ENCODE peak calls at places on chromosome 5, in four cellular contexts. P is IMR-90, D is tibial artery, B is mammary epithelial cell. I is an unnamed sample.
A peak's percentile ranks its signal among the peaks of the same experiment; 100 is the strongest.

GRCh38 chr5:179181988-179182387 is 121.8 kb downstream of the ZNF354C start:
- DNase-seq in B (no peak), P (no peak), D (no peak), I (no peak)

GRCh38 chr5:26578002-26578401 is 460.4 kb downstream of the CDH9 start:
- DNase-seq in P (no peak), D (no peak), B (no peak), I (no peak)

GRCh38 chr5:179596421-179596820 is 27.1 kb downstream of the HNRNPH1 start:
- DNase-seq in D (no peak), B (no peak), P (no peak), I (no peak)

GRCh38 chr5:37792976-37793328 is 46.9 kb downstream of the GDNF start:
- DNase-seq in D (no peak), P (peak; percentile 87), B (peak; percentile 67), I (peak; percentile 33)

GRCh38 chr5:10632110-10632903 is 68.4 kb downstream of the ANKRD33B start:
- DNase-seq in B (no peak), P (peak; percentile 59), D (no peak), I (no peak)

GRCh38 chr5:150946351-150946905 is 41.6 kb upstream of the ZNF300 start:
- DNase-seq in B (no peak), P (peak; percentile 39), D (peak; percentile 80), I (no peak)

GRCh38 chr5:66788556-66788955 is 192.4 kb downstream of the MAST4 start:
- DNase-seq in D (no peak), P (no peak), B (no peak), I (no peak)

GRCh38 chr5:153135416-153135815 is 355.1 kb upstream of the GRIA1 start:
- DNase-seq in D (no peak), P (no peak), B (peak; percentile 63), I (no peak)

GRCh38 chr5:61332369-61332745 is 299 bp downstream of the ZSWIM6 start:
- DNase-seq in D (peak; percentile 43), B (peak; percentile 26), P (no peak), I (peak; percentile 63)

GRCh38 chr5:106094128-106094726 is 1576.5 kb downstream of the EFNA5 start:
- DNase-seq in D (no peak), P (peak; percentile 69), B (peak; percentile 92), I (peak; percentile 93)

GRCh38 chr5:153659337-153659736 is 168.9 kb downstream of the GRIA1 start:
- DNase-seq in B (peak; percentile 42), P (peak; percentile 87), D (no peak), I (peak; percentile 67)

GRCh38 chr5:55855509-55855908 is 4.4 kb downstream of the IL31RA start:
- DNase-seq in P (peak; percentile 16), D (no peak), B (no peak), I (no peak)

GRCh38 chr5:128966375-128966774 is 1.1 kb downstream of the SLC27A6 start:
- DNase-seq in D (no peak), P (no peak), B (no peak), I (no peak)

GRCh38 chr5:158108177-158108576 is 249.2 kb upstream of the CLINT1 start:
- DNase-seq in D (no peak), B (no peak), P (no peak), I (no peak)

GRCh38 chr5:97133106-97133505 is 9.3 kb downstream of the LIX1 start:
- DNase-seq in B (no peak), P (no peak), D (no peak), I (no peak)

GRCh38 chr5:77957931-77958476 is 181.9 kb upstream of the TBCA start:
- DNase-seq in P (no peak), B (no peak), D (no peak), I (no peak)

GRCh38 chr5:143606043-143606752 is 202.7 kb upstream of the NR3C1 start:
- DNase-seq in B (peak; percentile 72), P (peak; percentile 48), D (no peak), I (no peak)

GRCh38 chr5:150108711-150109605 is 22.6 kb upstream of the CSF1R start:
- DNase-seq in B (no peak), D (no peak), P (no peak), I (no peak)

GRCh38 chr5:132253452-132254320 is 3.8 kb upstream of the PDLIM4 start:
- DNase-seq in P (no peak), B (no peak), D (no peak), I (no peak)

GRCh38 chr5:81165493-81166119 is 67.5 kb upstream of the CKMT2 start:
- DNase-seq in B (peak; percentile 53), D (no peak), P (peak; percentile 67), I (peak; percentile 81)

GRCh38 chr5:13695076-13695712 is 249.3 kb downstream of the DNAH5 start:
- DNase-seq in D (no peak), B (no peak), P (peak; percentile 6), I (no peak)

GRCh38 chr5:178651046-178651810 is 24.4 kb upstream of the CLK4 start:
- DNase-seq in P (peak; percentile 21), D (no peak), B (peak; percentile 90), I (peak; percentile 58)

GRCh38 chr5:157476699-157477408 is 16.8 kb downstream of the NIPAL4 start:
- DNase-seq in D (no peak), P (peak; percentile 74), B (peak; percentile 37), I (peak; percentile 90)

GRCh38 chr5:124342027-124342471 is 404.4 kb downstream of the ZNF608 start:
- DNase-seq in D (no peak), P (peak; percentile 24), B (no peak), I (peak; percentile 86)

GRCh38 chr5:175655411-175655810 is 2.5 kb upstream of the HRH2 start:
- DNase-seq in D (no peak), P (no peak), B (no peak), I (no peak)

GRCh38 chr5:179731791-179732411 is 721 bp upstream of the MAML1 start:
- DNase-seq in B (peak; percentile 87), P (peak; percentile 89), D (peak; percentile 35), I (peak; percentile 84)

GRCh38 chr5:9529041-9529480 is 16.8 kb downstream of the SEMA5A start:
- DNase-seq in P (no peak), B (no peak), D (no peak), I (no peak)

GRCh38 chr5:69033690-69034089 is 60.1 kb upstream of the SLC30A5 start:
- DNase-seq in B (no peak), D (no peak), P (no peak), I (no peak)

GRCh38 chr5:32004404-32004803 is 169.7 kb downstream of the GOLPH3 start:
- DNase-seq in P (no peak), D (no peak), B (no peak), I (no peak)

GRCh38 chr5:6780802-6781391 is 67.7 kb downstream of the TENT4A start:
- DNase-seq in P (no peak), B (no peak), D (no peak), I (no peak)

GRCh38 chr5:112923148-112923917 is 1.3 kb upstream of the REEP5 start:
- DNase-seq in P (no peak), B (no peak), D (peak; percentile 25), I (no peak)

GRCh38 chr5:59583810-59584562 is 309.5 kb downstream of the PDE4D start:
- DNase-seq in D (no peak), B (no peak), P (no peak), I (no peak)

GRCh38 chr5:154141686-154142300 is 48.7 kb upstream of the GALNT10 start:
- DNase-seq in P (no peak), D (no peak), B (no peak), I (no peak)

GRCh38 chr5:98827161-98827560 is 53.7 kb downstream of the RGMB start:
- DNase-seq in P (peak; percentile 62), D (no peak), B (peak; percentile 20), I (peak; percentile 75)

GRCh38 chr5:150562832-150563231 is 54.9 kb downstream of the NDST1 start:
- DNase-seq in D (no peak), P (peak; percentile 59), B (peak; percentile 54), I (peak; percentile 69)

GRCh38 chr5:38634961-38635369 is 78.5 kb upstream of the LIFR start:
- DNase-seq in B (no peak), P (no peak), D (no peak), I (no peak)

GRCh38 chr5:176798094-176798876 is 12.1 kb upstream of the UNC5A start:
- DNase-seq in B (no peak), D (no peak), P (no peak), I (no peak)

GRCh38 chr5:171979606-171980005 is 26.8 kb downstream of the FBXW11 start:
- DNase-seq in P (no peak), D (no peak), B (no peak), I (no peak)
- H3K4me1 ChIP-seq in P (peaks cover 8% of the 10 kb centered on the region), D (peaks cover 16% of the 10 kb centered on the region), B (peaks cover 5% of the 10 kb centered on the region), I (peaks cover 4% of the 10 kb centered on the region)

DNA sequence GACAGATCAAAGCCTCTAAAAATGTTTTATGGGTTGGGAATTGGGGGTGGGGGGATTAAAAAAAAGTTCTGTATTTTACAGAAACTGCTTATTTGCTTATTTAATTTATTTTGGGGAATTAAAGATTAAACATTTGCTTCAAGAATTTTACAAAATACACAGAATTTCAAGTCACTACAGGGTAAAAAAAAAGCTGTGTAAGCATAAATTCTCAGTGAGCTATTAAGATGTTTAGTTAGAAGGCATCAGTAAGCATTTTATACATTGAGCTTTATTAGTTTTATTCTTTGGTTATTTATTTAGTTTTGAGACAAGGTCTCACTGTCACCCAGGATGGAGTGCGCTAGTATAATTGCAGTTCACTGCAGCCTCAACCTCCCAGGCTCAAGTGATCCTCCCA is 5.2 kb downstream of the BDP1 start:
- DNase-seq in B (no peak), P (no peak), D (no peak), I (no peak)
- H3K36me3 ChIP-seq in B (peaks cover 21% of the 10 kb centered on the region), P (peaks cover 33% of the 10 kb centered on the region), D (peaks cover 69% of the 10 kb centered on the region), I (peaks cover 72% of the 10 kb centered on the region)

GRCh38 chr5:57598097-57598496 is 115.5 kb upstream of the ACTBL2 start:
- DNase-seq in B (no peak), P (no peak), D (no peak), I (no peak)
- H3K27me3 ChIP-seq in B (no peaks in the 10 kb centered on the region), P (no peaks in the 10 kb centered on the region), D (no peaks in the 10 kb centered on the region), I (no peaks in the 10 kb centered on the region)

GRCh38 chr5:172003750-172004149 is 2.7 kb downstream of the FBXW11 start:
- DNase-seq in D (no peak), P (no peak), B (no peak), I (peak; percentile 51)

GRCh38 chr5:171999877-172000276 is 6.6 kb downstream of the FBXW11 start:
- DNase-seq in D (no peak), P (no peak), B (no peak), I (no peak)

GRCh38 chr5:172004824-172005237 is 1.6 kb downstream of the FBXW11 start:
- DNase-seq in P (no peak), D (no peak), B (no peak), I (peak; percentile 39)

GRCh38 chr5:172002840-172003512 is 3.5 kb downstream of the FBXW11 start:
- DNase-seq in D (no peak), P (no peak), B (no peak), I (no peak)

GRCh38 chr5:172002310-172002709 is 4.1 kb downstream of the FBXW11 start:
- DNase-seq in B (no peak), D (no peak), P (no peak), I (peak; percentile 62)
- H3K4me1 ChIP-seq in B (peaks cover 23% of the 10 kb centered on the region), D (peaks cover 31% of the 10 kb centered on the region), P (peaks cover 5% of the 10 kb centered on the region), I (peaks cover 34% of the 10 kb centered on the region)

DNA sequence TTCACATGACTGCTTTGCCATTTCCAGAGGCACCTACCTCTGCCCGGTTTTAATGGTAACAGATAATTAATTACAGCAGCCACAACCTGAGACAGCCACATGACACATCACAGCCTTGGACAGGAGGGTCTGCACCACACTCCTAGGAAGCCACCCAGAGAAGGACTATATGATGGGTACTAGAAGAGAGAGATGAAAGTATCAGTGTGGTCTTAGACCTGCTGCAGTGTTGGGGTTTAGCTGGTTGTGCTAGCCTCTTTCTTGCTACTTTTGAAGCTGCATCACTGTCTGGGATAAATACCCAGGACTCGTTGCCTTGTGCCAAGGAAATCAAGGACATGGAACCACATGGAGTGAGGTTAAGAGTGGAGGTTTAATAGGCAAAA is 266.4 kb downstream of the ICE1 start:
- DNase-seq in D (no peak), B (no peak), P (no peak), I (no peak)
- H3K36me3 ChIP-seq in D (no peaks in the 10 kb centered on the region), B (no peaks in the 10 kb centered on the region), P (no peaks in the 10 kb centered on the region), I (no peaks in the 10 kb centered on the region)